ENCODE peak calls at places on chromosomes 2 and 18, in ten cellular contexts. C, A, V, D, U, S, E, P, X and I are unnamed samples.

GRCh38 chr2:134919360-134920210 is 963 bp downstream of the CCNT2 start:
- DNase-seq in E (peak; percentile 2), D (no peak), C (no peak), U (peak; percentile 22), V (no peak), X (peak; percentile 51), P (no peak), S (no peak), A (peak; percentile 13), I (peak; percentile 40)

GRCh38 chr18:45521777-45522176 is 93.5 kb upstream of the SLC14A2 start:
- DNase-seq in V (no peak), X (peak; percentile 47), D (no peak), U (no peak), P (peak; percentile 82), S (no peak), C (no peak), A (peak; percentile 29), E (peak; percentile 85), I (peak; percentile 28)

GRCh38 chr2:38522754-38523349 is 79.9 kb downstream of the HNRNPLL start:
- DNase-seq in A (no peak), U (no peak), S (no peak), E (no peak), V (no peak), P (no peak), X (no peak), C (no peak), D (no peak), I (no peak)

GRCh38 chr2:237616373-237617304 is 10.7 kb upstream of the LRRFIP1 start:
- DNase-seq in P (peak; percentile 65), C (no peak), U (no peak), D (no peak), X (peak; percentile 95), S (no peak), E (no peak), A (peak; percentile 69), V (no peak), I (no peak)

GRCh38 chr2:36538345-36538744 is 59.6 kb downstream of the FEZ2 start:
- DNase-seq in P (no peak), C (no peak), D (no peak), U (no peak), S (no peak), A (no peak), E (no peak), X (peak; percentile 31), V (no peak), I (no peak)

GRCh38 chr2:15432642-15433261 is 128.4 kb downstream of the NBAS start:
- DNase-seq in X (no peak), S (no peak), U (no peak), V (no peak), E (no peak), A (no peak), D (no peak), P (no peak), C (no peak), I (no peak)

GRCh38 chr18:48409591-48410094 is 460 bp upstream of the ZBTB7C start:
- DNase-seq in P (peak; percentile 80), S (peak; percentile 69), C (peak; percentile 65), V (no peak), E (no peak), A (no peak), D (no peak), U (no peak), X (no peak), I (no peak)

GRCh38 chr2:126668254-126668653 is 12.3 kb downstream of the GYPC start:
- DNase-seq in A (no peak), D (no peak), V (no peak), P (no peak), E (no peak), C (no peak), S (no peak), U (no peak), X (peak; percentile 50), I (no peak)

GRCh38 chr2:179981085-179981484 is 26.0 kb downstream of the CWC22 start:
- DNase-seq in C (no peak), D (no peak), U (no peak), S (no peak), X (peak; percentile 9), V (no peak), A (peak; percentile 6), P (no peak), E (no peak), I (peak; percentile 16)

GRCh38 chr2:41142463-41142862 is 690.6 kb upstream of the SLC8A1 start:
- DNase-seq in X (no peak), E (no peak), P (no peak), S (no peak), C (no peak), U (no peak), D (no peak), V (no peak), A (no peak), I (no peak)

GRCh38 chr2:237092920-237093781 is 7.5 kb downstream of the COPS8 start:
- DNase-seq in U (no peak), X (peak; percentile 87), V (no peak), E (no peak), D (no peak), C (no peak), P (no peak), S (peak; percentile 67), A (peak; percentile 60), I (peak; percentile 75)

GRCh38 chr2:204407209-204408070 is 137.8 kb upstream of the PARD3B start:
- DNase-seq in C (no peak), U (no peak), V (no peak), D (no peak), A (peak; percentile 2), P (no peak), X (no peak), S (no peak), E (no peak), I (peak; percentile 52)

DNA sequence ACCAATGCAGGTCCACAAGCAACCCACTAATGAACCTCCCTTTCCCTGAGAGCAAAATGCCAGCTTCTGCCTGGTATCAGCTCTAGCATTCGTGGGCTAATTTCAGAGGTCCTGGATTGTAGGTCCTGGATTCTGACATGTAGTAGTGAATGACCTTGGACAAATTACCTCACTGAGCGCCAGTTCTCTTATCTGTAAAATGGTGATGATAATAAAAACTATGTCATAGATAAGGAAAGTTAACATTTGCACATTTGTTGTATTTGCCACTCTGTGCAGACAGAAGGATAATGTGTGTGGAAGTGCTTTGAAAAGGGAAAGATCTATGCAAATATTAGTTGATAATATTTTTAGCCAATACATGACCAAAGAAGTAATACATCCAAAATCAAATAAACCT is 4.1 kb upstream of the TET3 start:
- DNase-seq in E (no peak), X (no peak), A (no peak), U (no peak), D (no peak), V (no peak), S (no peak), C (no peak), P (no peak), I (no peak)
- H3K4me3 ChIP-seq in E (no peak overlapping the region), X (no peak overlapping the region), A (no peak overlapping the region), U (no peak overlapping the region), D (peak overlapping the region; percentile 46), V (no peak overlapping the region), S (peak overlapping the region; percentile 61), C (peak overlapping the region; percentile 55), P (no peak overlapping the region), I (peak overlapping the region; percentile 49)

GRCh38 chr2:197237720-197238370 is 72.7 kb downstream of the ANKRD44 start:
- DNase-seq in S (no peak), E (no peak), C (no peak), X (no peak), D (no peak), P (no peak), A (no peak), V (no peak), U (no peak), I (no peak)

GRCh38 chr2:197236816-197237215 is 73.8 kb downstream of the ANKRD44 start:
- DNase-seq in E (no peak), S (no peak), P (no peak), D (no peak), U (no peak), V (no peak), C (no peak), A (no peak), X (no peak), I (no peak)

GRCh38 chr2:197233473-197233872 is 77.1 kb downstream of the ANKRD44 start:
- DNase-seq in A (no peak), D (no peak), X (no peak), V (no peak), E (no peak), S (no peak), P (no peak), U (no peak), C (no peak), I (no peak)

GRCh38 chr2:197234792-197235191 is 75.8 kb downstream of the ANKRD44 start:
- DNase-seq in S (no peak), U (no peak), A (no peak), P (no peak), E (no peak), D (no peak), V (no peak), C (no peak), X (no peak), I (no peak)

GRCh38 chr2:197236159-197236558 is 74.4 kb downstream of the ANKRD44 start:
- DNase-seq in D (no peak), E (no peak), A (no peak), S (no peak), V (no peak), X (no peak), C (no peak), P (no peak), U (no peak), I (no peak)
- H3K4me3 ChIP-seq in D (no peak overlapping the region), E (no peak overlapping the region), A (no peak overlapping the region), S (no peak overlapping the region), V (no peak overlapping the region), X (no peak overlapping the region), C (no peak overlapping the region), P (no peak overlapping the region), U (no peak overlapping the region), I (no peak overlapping the region)

GRCh38 chr18:54752185-54752584 is 76.1 kb upstream of the RAB27B start:
- DNase-seq in C (no peak), A (no peak), V (no peak), E (no peak), S (no peak), D (no peak), X (no peak), U (no peak), P (no peak), I (no peak)

GRCh38 chr18:54749291-54749690 is 79.0 kb upstream of the RAB27B start:
- DNase-seq in P (no peak), D (no peak), X (no peak), U (no peak), V (no peak), E (no peak), C (no peak), S (no peak), A (no peak), I (no peak)

GRCh38 chr18:54750350-54750749 is 77.9 kb upstream of the RAB27B start:
- DNase-seq in A (no peak), C (no peak), U (no peak), X (no peak), E (no peak), V (no peak), P (no peak), D (no peak), S (no peak), I (no peak)
- H3K4me3 ChIP-seq in A (no peak overlapping the region), C (no peak overlapping the region), U (no peak overlapping the region), X (no peak overlapping the region), E (no peak overlapping the region), V (no peak overlapping the region), P (no peak overlapping the region), D (no peak overlapping the region), S (no peak overlapping the region), I (no peak overlapping the region)

DNA sequence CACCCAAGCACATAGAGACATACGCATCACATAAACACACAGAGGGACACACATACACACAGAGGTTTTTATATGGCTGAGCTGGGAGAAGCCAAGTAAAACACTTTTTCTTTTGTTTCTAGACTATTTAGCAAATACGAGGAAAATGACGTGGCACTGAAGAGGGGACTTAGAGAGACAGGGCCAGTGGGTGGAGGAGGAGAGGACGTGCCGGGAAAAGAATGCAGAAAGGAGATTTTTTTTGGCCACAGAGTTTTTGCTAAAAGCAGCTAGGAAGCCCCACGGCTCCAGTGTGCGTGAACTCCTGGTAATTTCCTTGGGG is 168.5 kb upstream of the KLF7 start:
- DNase-seq in A (no peak), U (no peak), S (no peak), P (no peak), V (no peak), E (peak; percentile 6), C (no peak), X (no peak), D (no peak), I (no peak)
- H3K4me3 ChIP-seq in A (peak overlapping the region; percentile 39), U (no peak overlapping the region), S (peak overlapping the region; percentile 35), P (peak overlapping the region; percentile 55), V (no peak overlapping the region), E (peak overlapping the region; percentile 66), C (peak overlapping the region; percentile 43), X (no peak overlapping the region), D (peak overlapping the region; percentile 27), I (peak overlapping the region; percentile 44)